ENCODE peak calls at places on chromosomes 2 and 18, in six cellular contexts. One of them, this sample, is unnamed.

GRCh38 chr2:182220318-182220717 is 206.5 kb downstream of the PDE1A start:
- DNase-seq in OCI-LY7: no peak
- DNase-seq in NCI-H748 treated with DMSO at 0.1 percent for 48 hours: no peak
- DNase-seq in A549: no peak
- DNase-seq in iPS DF 6.9: no peak
- DNase-seq in NCI-H2081: no peak
- DNase-seq in this sample: no peak

GRCh38 chr2:222733846-222734689 is 62.6 kb downstream of the MOGAT1 start:
- DNase-seq in OCI-LY7: no peak
- DNase-seq in NCI-H748 treated with DMSO at 0.1 percent for 48 hours: no peak
- DNase-seq in A549: no peak
- DNase-seq in iPS DF 6.9: no peak
- DNase-seq in NCI-H2081: no peak
- DNase-seq in this sample: peak

GRCh38 chr2:10482460-10482859 is 34.3 kb upstream of the ODC1 start:
- DNase-seq in OCI-LY7: no peak
- DNase-seq in NCI-H748 treated with DMSO at 0.1 percent for 48 hours: no peak
- DNase-seq in A549: no peak
- DNase-seq in iPS DF 6.9: no peak
- DNase-seq in NCI-H2081: no peak
- DNase-seq in this sample: no peak

GRCh38 chr2:215421859-215422461 is 13.9 kb downstream of the FN1 start:
- DNase-seq in OCI-LY7: no peak
- DNase-seq in NCI-H748 treated with DMSO at 0.1 percent for 48 hours: no peak
- DNase-seq in A549: no peak
- DNase-seq in iPS DF 6.9: no peak
- DNase-seq in NCI-H2081: no peak
- DNase-seq in this sample: no peak

GRCh38 chr2:175805442-175806114 is 196.5 kb downstream of the LNPK start:
- DNase-seq in OCI-LY7: no peak
- DNase-seq in NCI-H748 treated with DMSO at 0.1 percent for 48 hours: no peak
- DNase-seq in A549: no peak
- DNase-seq in iPS DF 6.9: no peak
- DNase-seq in NCI-H2081: no peak
- DNase-seq in this sample: no peak

GRCh38 chr2:209458018-209458979 is 34.5 kb downstream of the MAP2 start:
- DNase-seq in OCI-LY7: no peak
- DNase-seq in NCI-H748 treated with DMSO at 0.1 percent for 48 hours: no peak
- DNase-seq in A549: no peak
- DNase-seq in iPS DF 6.9: no peak
- DNase-seq in NCI-H2081: peak
- DNase-seq in this sample: peak

GRCh38 chr2:105387225-105387624 is 11.6 kb downstream of the FHL2 start:
- DNase-seq in OCI-LY7: no peak
- DNase-seq in NCI-H748 treated with DMSO at 0.1 percent for 48 hours: no peak
- DNase-seq in A549: no peak
- DNase-seq in iPS DF 6.9: no peak
- DNase-seq in NCI-H2081: no peak
- DNase-seq in this sample: no peak

GRCh38 chr2:223735659-223736244 is 101.6 kb downstream of the AP1S3 start:
- DNase-seq in OCI-LY7: no peak
- DNase-seq in NCI-H748 treated with DMSO at 0.1 percent for 48 hours: no peak
- DNase-seq in A549: no peak
- DNase-seq in iPS DF 6.9: no peak
- DNase-seq in NCI-H2081: no peak
- DNase-seq in this sample: no peak

GRCh38 chr18:41850781-41851180 is 104.3 kb upstream of the PIK3C3 start:
- DNase-seq in OCI-LY7: no peak
- DNase-seq in NCI-H748 treated with DMSO at 0.1 percent for 48 hours: no peak
- DNase-seq in A549: no peak
- DNase-seq in iPS DF 6.9: no peak
- DNase-seq in NCI-H2081: no peak
- DNase-seq in this sample: no peak

GRCh38 chr2:240604291-240604938 is 17.9 kb downstream of the CAPN10 start:
- DNase-seq in OCI-LY7: peak
- DNase-seq in NCI-H748 treated with DMSO at 0.1 percent for 48 hours: peak
- DNase-seq in A549: peak
- DNase-seq in iPS DF 6.9: no peak
- DNase-seq in NCI-H2081: no peak
- DNase-seq in this sample: peak

GRCh38 chr2:73859721-73860586 is 31.2 kb downstream of the STAMBP start:
- DNase-seq in OCI-LY7: no peak
- DNase-seq in NCI-H748 treated with DMSO at 0.1 percent for 48 hours: no peak
- DNase-seq in A549: peak
- DNase-seq in iPS DF 6.9: no peak
- DNase-seq in NCI-H2081: no peak
- DNase-seq in this sample: no peak

GRCh38 chr2:54456526-54457325 is 599 bp downstream of the SPTBN1 start:
- DNase-seq in OCI-LY7: peak
- DNase-seq in NCI-H748 treated with DMSO at 0.1 percent for 48 hours: no peak
- DNase-seq in A549: peak
- DNase-seq in iPS DF 6.9: no peak
- DNase-seq in NCI-H2081: peak
- DNase-seq in this sample: peak

GRCh38 chr2:126317797-126318431 is 338.0 kb upstream of the GYPC start:
- DNase-seq in OCI-LY7: no peak
- DNase-seq in NCI-H748 treated with DMSO at 0.1 percent for 48 hours: no peak
- DNase-seq in A549: no peak
- DNase-seq in iPS DF 6.9: no peak
- DNase-seq in NCI-H2081: no peak
- DNase-seq in this sample: no peak

GRCh38 chr18:47050468-47050867 is 15.0 kb upstream of the ELOA2 start:
- DNase-seq in OCI-LY7: peak
- DNase-seq in NCI-H748 treated with DMSO at 0.1 percent for 48 hours: peak
- DNase-seq in A549: no peak
- DNase-seq in iPS DF 6.9: no peak
- DNase-seq in NCI-H2081: peak
- DNase-seq in this sample: peak

GRCh38 chr2:238162516-238163441 is 4.0 kb downstream of the ERFE start:
- DNase-seq in OCI-LY7: no peak
- DNase-seq in NCI-H748 treated with DMSO at 0.1 percent for 48 hours: no peak
- DNase-seq in A549: no peak
- DNase-seq in iPS DF 6.9: no peak
- DNase-seq in NCI-H2081: no peak
- DNase-seq in this sample: no peak

GRCh38 chr2:37623409-37623808 is 48.0 kb downstream of the CDC42EP3 start:
- DNase-seq in OCI-LY7: no peak
- DNase-seq in NCI-H748 treated with DMSO at 0.1 percent for 48 hours: no peak
- DNase-seq in A549: no peak
- DNase-seq in iPS DF 6.9: no peak
- DNase-seq in NCI-H2081: no peak
- DNase-seq in this sample: no peak

GRCh38 chr2:10901160-10901559 is 10.6 kb upstream of the KCNF1 start:
- DNase-seq in OCI-LY7: no peak
- DNase-seq in NCI-H748 treated with DMSO at 0.1 percent for 48 hours: no peak
- DNase-seq in A549: peak
- DNase-seq in iPS DF 6.9: no peak
- DNase-seq in NCI-H2081: no peak
- DNase-seq in this sample: no peak

GRCh38 chr2:200810252-200810650 is 1.5 kb upstream of the BZW1 start:
- DNase-seq in OCI-LY7: peak
- DNase-seq in NCI-H748 treated with DMSO at 0.1 percent for 48 hours: no peak
- DNase-seq in A549: peak
- DNase-seq in iPS DF 6.9: no peak
- DNase-seq in NCI-H2081: no peak
- DNase-seq in this sample: peak

GRCh38 chr18:57931038-57931437 is 113.0 kb upstream of the NEDD4L start:
- DNase-seq in OCI-LY7: peak
- DNase-seq in NCI-H748 treated with DMSO at 0.1 percent for 48 hours: no peak
- DNase-seq in A549: no peak
- DNase-seq in iPS DF 6.9: no peak
- DNase-seq in NCI-H2081: no peak
- DNase-seq in this sample: no peak

GRCh38 chr2:217672472-217672871 is 330.3 kb downstream of the TNS1 start:
- DNase-seq in OCI-LY7: no peak
- DNase-seq in NCI-H748 treated with DMSO at 0.1 percent for 48 hours: no peak
- DNase-seq in A549: no peak
- DNase-seq in iPS DF 6.9: no peak
- DNase-seq in NCI-H2081: no peak
- DNase-seq in this sample: no peak

GRCh38 chr2:63861220-63861822 is 19.6 kb downstream of the UGP2 start:
- DNase-seq in OCI-LY7: peak
- DNase-seq in NCI-H748 treated with DMSO at 0.1 percent for 48 hours: no peak
- DNase-seq in A549: peak
- DNase-seq in iPS DF 6.9: no peak
- DNase-seq in NCI-H2081: peak
- DNase-seq in this sample: peak

GRCh38 chr2:71332413-71332866 is 858 bp downstream of the ZNF638 start:
- DNase-seq in OCI-LY7: no peak
- DNase-seq in NCI-H748 treated with DMSO at 0.1 percent for 48 hours: no peak
- DNase-seq in A549: no peak
- DNase-seq in iPS DF 6.9: no peak
- DNase-seq in NCI-H2081: peak
- DNase-seq in this sample: no peak

GRCh38 chr2:124327293-124327692 is 302.2 kb downstream of the CNTNAP5 start:
- DNase-seq in OCI-LY7: no peak
- DNase-seq in NCI-H748 treated with DMSO at 0.1 percent for 48 hours: no peak
- DNase-seq in A549: no peak
- DNase-seq in iPS DF 6.9: no peak
- DNase-seq in NCI-H2081: no peak
- DNase-seq in this sample: no peak

GRCh38 chr2:84309281-84309680 is 149.8 kb downstream of the SUCLG1 start:
- DNase-seq in OCI-LY7: no peak
- DNase-seq in NCI-H748 treated with DMSO at 0.1 percent for 48 hours: no peak
- DNase-seq in A549: no peak
- DNase-seq in iPS DF 6.9: no peak
- DNase-seq in NCI-H2081: no peak
- DNase-seq in this sample: no peak

GRCh38 chr2:97819769-97820168 is 106.4 kb downstream of the ZAP70 start:
- DNase-seq in OCI-LY7: no peak
- DNase-seq in NCI-H748 treated with DMSO at 0.1 percent for 48 hours: no peak
- DNase-seq in A549: no peak
- DNase-seq in iPS DF 6.9: no peak
- DNase-seq in NCI-H2081: no peak
- DNase-seq in this sample: no peak

GRCh38 chr2:73969356-73969755 is 15.4 kb upstream of the TET3 start:
- DNase-seq in OCI-LY7: no peak
- DNase-seq in NCI-H748 treated with DMSO at 0.1 percent for 48 hours: no peak
- DNase-seq in A549: no peak
- DNase-seq in iPS DF 6.9: no peak
- DNase-seq in NCI-H2081: no peak
- DNase-seq in this sample: no peak

GRCh38 chr2:218879881-218880748 is 537 bp upstream of the WNT10A start:
- DNase-seq in OCI-LY7: peak
- DNase-seq in NCI-H748 treated with DMSO at 0.1 percent for 48 hours: no peak
- DNase-seq in A549: no peak
- DNase-seq in iPS DF 6.9: no peak
- DNase-seq in NCI-H2081: peak
- DNase-seq in this sample: no peak

GRCh38 chr2:126543081-126543480 is 112.9 kb upstream of the GYPC start:
- DNase-seq in OCI-LY7: peak
- DNase-seq in NCI-H748 treated with DMSO at 0.1 percent for 48 hours: peak
- DNase-seq in A549: no peak
- DNase-seq in iPS DF 6.9: no peak
- DNase-seq in NCI-H2081: no peak
- DNase-seq in this sample: no peak

GRCh38 chr2:224816816-224817215 is 100.7 kb upstream of the CCDC195 start:
- DNase-seq in OCI-LY7: no peak
- DNase-seq in NCI-H748 treated with DMSO at 0.1 percent for 48 hours: no peak
- DNase-seq in A549: peak
- DNase-seq in iPS DF 6.9: no peak
- DNase-seq in NCI-H2081: no peak
- DNase-seq in this sample: no peak

GRCh38 chr18:22710628-22711380 is 222.3 kb upstream of the RBBP8 start:
- DNase-seq in OCI-LY7: no peak
- DNase-seq in NCI-H748 treated with DMSO at 0.1 percent for 48 hours: no peak
- DNase-seq in A549: peak
- DNase-seq in iPS DF 6.9: no peak
- DNase-seq in NCI-H2081: no peak
- DNase-seq in this sample: no peak